ENCODE peak calls at places on chromosomes 11 and 22, in ten cellular contexts. V is H1; A is IMR-90; P is body of pancreas; J is cardiac muscle cell; B is pancreas; R is HCT116; U is lower lobe of right lung; M is CD8-positive, alpha-beta T cell; D is CD4-positive, alpha-beta memory T cell. E is an unnamed sample. For H3K4me1, the result is how much of the 10 kb centered on the place peaks cover.

GRCh38 chr11:85021066-85021465 is 606.1 kb downstream of the DLG2 start:
- DNase-seq in U (no peak), P (no peak), B (no peak), M (no peak), D (no peak), A (no peak), J (no peak), R (no peak), V (no peak), E (no peak)

GRCh38 chr11:103870821-103871309 is 165.6 kb upstream of the DDI1 start:
- DNase-seq in J (no peak), B (no peak), R (no peak), D (no peak), A (no peak), U (peak), V (no peak), M (no peak), P (peak), E (no peak)

GRCh38 chr11:43486141-43486540 is 127.4 kb downstream of the TTC17 start:
- DNase-seq in A (peak), B (no peak), P (no peak), R (no peak), D (no peak), U (no peak), V (no peak), J (no peak), M (no peak), E (no peak)

GRCh38 chr11:124113890-124114289 is 1.4 kb upstream of the VWA5A start:
- DNase-seq in A (peak), U (no peak), D (no peak), R (no peak), V (no peak), J (no peak), M (no peak), P (no peak), B (no peak), E (no peak)

GRCh38 chr11:113305440-113306336 is 8.7 kb upstream of the TTC12 start:
- DNase-seq in P (peak), U (peak), D (peak), B (peak), M (peak), V (peak), R (peak), A (peak), J (peak), E (peak)

GRCh38 chr11:1041936-1042608 is 5.6 kb upstream of the MUC6 start:
- DNase-seq in A (no peak), J (no peak), P (peak), V (no peak), U (peak), B (peak), D (no peak), M (no peak), R (no peak), E (no peak)

GRCh38 chr11:33017478-33017877 is 1.8 kb downstream of the DEPDC7 start:
- DNase-seq in U (no peak), M (no peak), R (no peak), J (no peak), A (no peak), V (no peak), B (no peak), P (no peak), D (no peak), E (no peak)

GRCh38 chr11:47848636-47849155 is 546 bp upstream of the NUP160 start:
- DNase-seq in A (no peak), M (no peak), U (no peak), D (no peak), P (no peak), R (no peak), J (no peak), V (no peak), B (no peak), E (no peak)

GRCh38 chr11:34379539-34379938 is 21.7 kb upstream of the ABTB2 start:
- DNase-seq in B (no peak), P (no peak), M (no peak), J (no peak), U (no peak), R (no peak), D (no peak), V (no peak), A (no peak), E (no peak)

DNA sequence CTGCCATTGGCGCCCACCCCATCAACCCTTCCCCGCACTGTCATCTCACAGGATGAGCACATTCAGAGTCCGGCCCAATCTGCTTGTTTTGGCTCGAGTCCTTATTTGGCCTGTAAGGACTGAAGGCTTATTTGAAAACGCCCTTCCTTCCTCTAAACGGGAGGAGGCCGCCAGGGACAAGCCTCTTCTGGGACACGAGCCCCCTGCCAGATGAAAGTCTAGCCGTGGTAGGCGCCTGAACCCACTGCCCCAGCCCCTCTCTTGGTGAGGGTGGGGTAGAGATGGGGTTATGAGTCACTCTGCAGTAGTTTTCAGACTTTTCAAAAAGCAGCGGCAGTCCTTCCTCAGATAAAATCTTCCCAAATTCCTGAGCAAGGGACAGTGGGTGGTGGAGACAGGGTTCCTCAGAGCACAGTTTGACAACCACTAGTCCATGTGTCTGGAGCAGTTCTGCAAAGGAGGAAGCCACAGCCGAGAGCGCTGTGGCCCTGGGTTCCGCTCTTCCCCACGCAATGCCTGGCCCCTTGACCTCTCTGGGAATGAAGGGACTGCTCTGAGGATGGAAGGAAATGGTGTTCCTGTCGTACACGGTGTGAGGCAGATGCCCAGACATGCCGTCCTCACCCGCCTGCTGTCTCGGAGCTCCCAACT is 57.0 kb downstream of the MYH9 start:
- DNase-seq in V (no peak), J (no peak), U (no peak), M (no peak), R (no peak), A (peak), D (no peak), P (no peak), B (no peak), E (peak)
- H3K4me3 ChIP-seq in V (no peak), J (no peak), U (peak), M (peak), R (peak), A (no peak), D (peak), P (no peak), B (no peak), E (no peak)

GRCh38 chr22:25437414-25438160 is 126.9 kb upstream of the GRK3 start:
- DNase-seq in D (no peak), M (no peak), U (no peak), B (no peak), J (no peak), P (peak), R (no peak), A (no peak), V (peak), E (no peak)
- H3K4me1 ChIP-seq in D (under half), M (under half), U (under half), B (under half), J (under half), P (under half), R (under half), A (under half), V (under half), E (under half)

DNA sequence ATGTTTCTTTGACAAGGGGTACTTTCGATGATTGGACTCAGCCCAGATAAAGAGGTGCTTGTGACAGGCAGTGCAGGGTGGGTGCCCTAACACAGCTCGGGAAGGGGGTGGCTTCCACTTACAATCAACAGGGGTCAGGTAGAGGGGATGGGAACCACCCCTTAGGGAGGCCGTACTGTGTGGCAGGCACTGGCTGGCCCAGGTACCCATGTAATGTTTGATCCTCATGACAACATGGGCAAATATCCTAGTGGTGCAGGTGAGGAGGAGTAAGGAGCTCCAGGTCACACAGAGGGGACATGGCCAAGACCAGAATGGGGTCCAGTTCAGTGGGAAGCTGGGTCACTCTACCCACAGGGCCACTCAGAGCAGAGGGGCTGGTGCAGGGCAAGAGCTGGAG is 3.1 kb downstream of the APOL4 start:
- DNase-seq in U (no peak), V (no peak), M (no peak), A (no peak), J (no peak), B (no peak), P (no peak), D (no peak), R (no peak), E (no peak)
- H3K27ac ChIP-seq in U (no peak), V (no peak), M (no peak), A (no peak), J (peak), B (no peak), P (no peak), D (no peak), R (no peak), E (no peak)

GRCh38 chr11:2385156-2386151 is 8.3 kb downstream of the CD81 start:
- DNase-seq in V (no peak), A (no peak), M (no peak), R (no peak), U (no peak), D (no peak), J (no peak), P (no peak), B (peak), E (no peak)
- H3K4me3 ChIP-seq in V (no peak), A (no peak), M (no peak), R (no peak), U (no peak), D (no peak), J (no peak), P (no peak), B (no peak), E (no peak)

DNA sequence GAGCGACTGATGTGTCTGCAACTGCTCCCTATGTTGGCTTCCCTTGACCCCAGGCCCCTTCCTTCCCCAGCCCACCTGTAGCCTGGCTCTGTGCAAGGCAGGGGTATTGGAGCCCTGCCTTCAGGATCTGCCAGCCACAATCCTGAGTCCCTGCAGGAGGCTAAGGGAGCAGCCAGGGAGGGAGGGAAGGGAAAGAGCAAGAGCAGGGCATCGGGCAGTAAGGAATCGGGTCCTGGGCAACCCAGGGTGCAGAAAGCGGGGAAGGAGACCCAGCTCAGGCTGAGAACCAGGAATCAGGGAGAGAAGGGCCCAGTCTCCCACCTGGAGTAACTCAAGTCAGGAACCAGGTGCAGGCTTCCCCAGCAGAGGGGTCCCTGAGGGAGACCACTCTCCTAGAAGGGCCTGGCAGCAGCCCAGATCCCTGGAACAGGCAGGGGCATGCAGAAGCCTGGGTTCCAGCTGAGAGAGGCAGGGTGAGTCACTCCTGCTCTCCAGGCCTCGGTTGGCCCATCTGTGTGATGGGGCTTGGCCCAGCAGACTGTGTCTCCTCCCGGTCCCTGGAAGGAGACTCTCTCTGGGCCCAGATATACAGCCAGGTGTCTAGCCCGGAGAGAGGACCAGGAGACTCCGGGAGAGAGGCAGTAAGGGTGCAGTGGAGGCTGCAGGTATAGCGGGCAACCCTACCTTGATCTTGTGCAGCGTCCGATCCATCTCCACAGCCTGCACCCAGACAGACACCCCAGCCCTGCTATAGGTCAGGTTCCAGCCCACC is 13.4 kb downstream of the STARD10 start:
- DNase-seq in A (no peak), U (no peak), J (no peak), B (peak), P (no peak), M (no peak), V (no peak), D (no peak), R (no peak), E (no peak)
- H3K4me1 ChIP-seq in A (under half), U (half or more), J (under half), B (half or more), P (half or more), M (under half), V (under half), D (under half), R (under half), E (under half)

DNA sequence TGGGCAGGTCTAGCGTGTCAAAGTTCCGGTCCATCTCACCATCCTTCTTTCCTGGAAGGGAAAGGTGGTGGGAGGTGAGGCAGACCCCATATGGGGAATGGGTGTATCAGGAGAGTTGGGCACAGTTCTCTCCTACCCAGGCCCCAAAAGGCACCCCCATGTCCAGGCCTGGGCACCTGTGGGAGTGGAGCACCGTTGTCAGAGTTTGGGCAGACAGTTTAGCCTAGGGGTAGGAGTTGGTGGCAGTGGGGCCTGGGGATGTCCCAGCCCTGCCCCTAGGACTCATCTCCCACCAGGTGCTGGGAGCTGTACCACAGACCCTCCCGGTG is 34.1 kb upstream of the TXNRD2 start:
- DNase-seq in D (no peak), A (no peak), B (no peak), M (no peak), R (no peak), P (no peak), J (no peak), V (no peak), U (no peak), E (no peak)
- H3K27ac ChIP-seq in D (no peak), A (no peak), B (no peak), M (no peak), R (peak), P (no peak), J (no peak), V (peak), U (no peak), E (no peak)

GRCh38 chr11:126405374-126405773 is 49.9 kb downstream of the ST3GAL4 start:
- DNase-seq in R (peak), B (no peak), J (no peak), V (no peak), D (no peak), P (no peak), A (no peak), M (no peak), U (no peak), E (no peak)

GRCh38 chr11:126405906-126406305 is 50.4 kb downstream of the ST3GAL4 start:
- DNase-seq in D (no peak), A (no peak), J (no peak), M (no peak), V (no peak), P (no peak), R (peak), U (no peak), B (no peak), E (no peak)

GRCh38 chr11:126404367-126404766 is 48.9 kb downstream of the ST3GAL4 start:
- DNase-seq in P (no peak), D (no peak), V (no peak), U (no peak), A (peak), B (no peak), J (no peak), M (no peak), R (no peak), E (no peak)

GRCh38 chr11:126403039-126403438 is 47.6 kb downstream of the ST3GAL4 start:
- DNase-seq in M (no peak), A (no peak), B (no peak), J (no peak), U (no peak), R (no peak), V (no peak), P (no peak), D (no peak), E (peak)

DNA sequence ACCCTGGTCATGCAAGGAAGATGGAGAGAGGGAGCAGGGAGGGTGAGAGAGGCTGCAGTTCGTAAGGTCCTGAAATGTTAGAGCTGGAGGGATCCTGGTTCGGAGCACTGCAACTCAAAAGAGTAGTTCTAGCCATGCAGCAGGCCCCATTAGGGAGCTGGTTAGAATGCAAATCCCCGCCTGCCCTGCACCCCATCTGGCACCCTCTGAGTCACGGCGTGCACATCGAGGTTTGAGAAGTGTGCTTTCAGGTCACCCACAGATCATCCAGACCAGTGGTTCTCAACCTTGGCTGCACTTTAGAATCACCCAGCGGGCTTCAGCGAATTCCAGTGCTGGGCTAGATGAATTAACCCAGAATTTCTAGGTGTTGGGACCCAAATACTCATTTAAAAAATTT is 48.2 kb downstream of the ST3GAL4 start:
- DNase-seq in B (no peak), U (no peak), P (no peak), J (no peak), M (no peak), A (no peak), V (no peak), D (no peak), R (no peak), E (no peak)
- H3K4me3 ChIP-seq in B (no peak), U (no peak), P (no peak), J (no peak), M (no peak), A (no peak), V (no peak), D (no peak), R (no peak), E (no peak)

GRCh38 chr22:20792221-20792965 is 18.5 kb downstream of the SERPIND1 start:
- DNase-seq in P (no peak), D (no peak), A (no peak), J (no peak), U (no peak), M (no peak), B (no peak), R (no peak), V (no peak), E (no peak)
- H3K4me1 ChIP-seq in P (under half), D (under half), A (under half), J (under half), U (under half), M (under half), B (under half), R (under half), V (under half), E (under half)

DNA sequence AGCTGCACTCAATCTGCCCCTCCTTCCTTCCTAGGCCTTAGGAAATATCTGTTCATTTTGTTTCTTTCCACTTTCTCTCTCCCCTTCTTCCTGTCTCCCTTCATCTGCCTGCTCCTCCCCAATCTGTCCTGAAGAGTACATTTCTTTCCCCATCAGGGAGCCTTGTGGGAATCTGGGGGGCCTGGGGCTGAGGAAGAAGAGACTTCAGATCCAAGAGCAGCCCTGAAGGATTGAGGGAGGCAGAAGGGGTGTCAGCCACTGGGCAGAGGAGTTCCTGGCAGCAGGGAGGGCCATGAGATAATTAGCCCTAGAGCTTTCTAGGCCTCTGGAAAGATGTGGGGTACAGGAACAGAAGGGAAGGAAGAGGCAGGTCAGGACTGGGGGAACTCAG is 24.4 kb upstream of the OAF start:
- DNase-seq in P (no peak), M (no peak), V (peak), D (no peak), A (no peak), U (no peak), R (no peak), B (no peak), J (no peak), E (no peak)
- H3K27ac ChIP-seq in P (peak), M (no peak), V (no peak), D (no peak), A (no peak), U (peak), R (no peak), B (peak), J (no peak), E (no peak)

E was measured in SJSA1.